ENCODE peak calls at places on chromosomes 1 and 21, in six cellular contexts. W, M, T, N, G and A are unnamed samples.

GRCh38 chr1:211813590-211813989 is 17.0 kb downstream of the LPGAT1 start:
- DNase-seq in G (no peak), N (no peak), W (no peak), M (no peak), T (no peak), A (no peak)

GRCh38 chr21:38223893-38224540 is 32.8 kb upstream of the KCNJ15 start:
- DNase-seq in N (peak; percentile 13), G (peak; percentile 66), M (no peak), W (no peak), T (peak; percentile 28), A (peak; percentile 63)

GRCh38 chr1:11783556-11783955 is 21.6 kb downstream of the C1orf167 start:
- DNase-seq in W (no peak), T (no peak), N (no peak), M (no peak), G (no peak), A (no peak)

GRCh38 chr21:16302851-16303282 is 573.1 kb downstream of the USP25 start:
- DNase-seq in T (no peak), N (no peak), G (no peak), M (no peak), W (no peak), A (no peak)

GRCh38 chr1:241323510-241323909 is 33.5 kb downstream of the RGS7 start:
- DNase-seq in W (no peak), G (peak; percentile 7), T (peak; percentile 62), N (no peak), M (no peak), A (peak; percentile 25)

GRCh38 chr1:54884135-54884586 is 2.8 kb downstream of the DHCR24 start:
- DNase-seq in N (no peak), M (no peak), W (peak; percentile 78), G (no peak), T (no peak), A (no peak)

GRCh38 chr1:150970818-150971582 is 3.6 kb downstream of the CERS2 start:
- DNase-seq in G (peak; percentile 55), M (no peak), W (peak; percentile 97), N (no peak), T (no peak), A (no peak)

GRCh38 chr1:150507912-150508864 is at the start of gene ECM1:
- DNase-seq in G (peak; percentile 91), M (no peak), W (no peak), T (no peak), N (no peak), A (no peak)

GRCh38 chr1:212613440-212614335 is 5.1 kb downstream of the ATF3 start:
- DNase-seq in G (no peak), N (no peak), T (no peak), M (no peak), W (no peak), A (no peak)

GRCh38 chr1:211697356-211697755 is 21.9 kb upstream of the NEK2 start:
- DNase-seq in W (no peak), N (no peak), T (no peak), M (peak; percentile 79), G (no peak), A (no peak)

GRCh38 chr1:11654571-11655262 is at the start of gene FBXO44:
- DNase-seq in W (peak; percentile 62), T (no peak), M (no peak), G (peak; percentile 58), N (no peak), A (peak; percentile 90)

GRCh38 chr21:28311776-28312175 is 680.9 kb downstream of the LTN1 start:
- DNase-seq in G (no peak), W (no peak), N (no peak), T (no peak), M (no peak), A (no peak)

GRCh38 chr1:245876586-245876985 is 630.5 kb downstream of the SMYD3 start:
- DNase-seq in W (no peak), M (no peak), N (no peak), T (no peak), G (no peak), A (no peak)

GRCh38 chr1:245878585-245878984 is 628.5 kb downstream of the SMYD3 start:
- DNase-seq in N (no peak), G (no peak), W (no peak), T (no peak), M (no peak), A (no peak)

GRCh38 chr1:245875581-245876263 is 631.4 kb downstream of the SMYD3 start:
- DNase-seq in M (no peak), W (no peak), T (no peak), G (no peak), N (no peak), A (no peak)

GRCh38 chr1:245879091-245879490 is 628.0 kb downstream of the SMYD3 start:
- DNase-seq in M (no peak), N (no peak), G (peak; percentile 14), T (no peak), W (no peak), A (no peak)

DNA sequence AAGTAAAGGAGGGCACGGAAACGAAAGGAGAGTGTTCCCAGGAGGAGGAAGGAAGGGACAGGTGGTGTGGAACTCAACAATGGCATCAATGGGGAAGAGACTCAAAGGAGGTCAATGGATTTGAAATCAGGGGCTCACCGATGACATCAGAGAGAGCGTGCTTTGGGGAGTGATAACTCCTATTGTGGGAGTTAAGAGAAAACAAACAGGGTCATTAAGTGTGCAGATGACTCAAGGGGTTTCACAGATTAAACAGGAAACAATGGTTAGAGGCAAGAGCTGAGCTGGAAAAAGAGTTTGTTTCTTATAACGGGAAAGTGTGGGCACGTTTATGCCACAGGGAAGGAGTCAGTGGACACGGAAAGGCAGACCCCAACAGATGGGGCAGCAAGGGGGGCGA is 629.1 kb downstream of the SMYD3 start:
- DNase-seq in G (no peak), T (no peak), W (no peak), M (no peak), N (no peak), A (no peak)
- TF ChIP-seq YY1 in G (no peak), T (no peak), W (no peak), M (no peak), N (no peak), A (no peak)

GRCh38 chr1:113615425-113615824 is 143.9 kb downstream of the PHTF1 start:
- DNase-seq in M (no peak), T (no peak), N (no peak), G (no peak), W (no peak), A (no peak)
- TF ChIP-seq YY1 in M (no peak), T (no peak), N (no peak), G (no peak), W (no peak), A (no peak)

GRCh38 chr1:48776400-48777218 is at the start of gene BEND5:
- DNase-seq in M (no peak), W (no peak), G (no peak), T (peak; percentile 70), N (no peak), A (peak; percentile 47)
- TF ChIP-seq YY1 in M (no peak), W (no peak), G (no peak), T (no peak), N (no peak), A (no peak)

DNA sequence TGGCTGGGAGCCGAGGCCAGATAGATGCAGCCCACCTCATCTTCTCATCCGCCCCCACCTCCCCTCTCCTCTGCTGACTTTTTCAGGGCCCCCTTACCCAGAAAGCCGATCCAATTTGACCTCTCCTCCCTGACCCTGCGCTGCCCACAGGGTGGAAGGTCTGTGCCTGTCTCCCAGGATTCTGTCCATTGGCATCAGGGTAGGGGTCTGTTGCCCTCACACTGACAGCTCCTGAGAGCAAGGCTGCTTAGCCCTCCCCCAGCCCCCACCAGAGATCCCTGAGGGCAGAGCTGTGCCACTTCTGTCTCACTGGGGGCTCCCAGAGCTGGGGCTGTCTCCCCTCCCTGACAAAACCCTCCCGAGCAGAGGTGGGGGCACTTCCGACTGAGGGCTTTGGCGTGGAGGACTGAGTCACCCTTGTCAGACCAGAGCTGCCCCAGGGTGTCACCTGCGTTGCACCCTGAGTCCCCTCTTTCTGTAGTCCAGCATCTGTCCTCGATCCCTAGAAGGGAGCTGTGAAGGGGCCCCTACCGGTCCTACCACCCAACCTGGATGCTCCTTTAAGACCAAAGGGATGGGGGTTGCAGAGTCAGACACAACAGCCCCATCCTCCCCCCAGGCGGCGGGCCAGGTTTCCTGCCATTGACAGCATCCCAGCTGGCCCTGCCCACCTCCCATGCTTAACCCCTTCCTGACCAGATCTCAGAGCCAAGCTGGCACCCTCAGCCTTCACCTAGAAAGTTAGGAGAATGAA is 2.4 kb upstream of the FAM110D start:
- DNase-seq in W (no peak), M (no peak), N (no peak), T (no peak), G (no peak), A (peak; percentile 76)
- TF ChIP-seq YY1 in W (no peak), M (no peak), N (no peak), T (no peak), G (no peak), A (peak; percentile 15)

DNA sequence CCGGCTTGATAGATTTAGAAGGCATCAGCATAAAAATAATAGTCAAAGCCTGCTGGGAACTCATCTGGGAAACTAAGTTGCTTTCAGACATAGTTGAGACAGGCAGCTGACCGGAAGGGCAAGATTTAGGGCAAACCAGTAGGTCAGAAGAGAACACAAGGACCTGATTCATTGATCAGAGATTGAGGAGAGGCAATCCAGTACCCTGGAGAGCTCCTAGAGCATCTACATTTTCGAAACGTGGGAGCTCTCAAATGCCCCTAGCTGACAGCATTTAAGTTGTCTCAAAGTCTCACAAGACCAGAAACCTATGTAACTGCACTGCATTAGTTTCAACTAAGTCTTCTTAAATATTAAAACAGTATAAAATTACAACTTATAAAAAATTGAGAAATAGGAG is 22.9 kb upstream of the MTF2 start:
- DNase-seq in G (peak; percentile 39), W (peak; percentile 29), N (no peak), T (no peak), M (no peak), A (peak; percentile 3)
- TF ChIP-seq YY1 in G (no peak), W (no peak), N (no peak), T (no peak), M (no peak), A (no peak)

DNA sequence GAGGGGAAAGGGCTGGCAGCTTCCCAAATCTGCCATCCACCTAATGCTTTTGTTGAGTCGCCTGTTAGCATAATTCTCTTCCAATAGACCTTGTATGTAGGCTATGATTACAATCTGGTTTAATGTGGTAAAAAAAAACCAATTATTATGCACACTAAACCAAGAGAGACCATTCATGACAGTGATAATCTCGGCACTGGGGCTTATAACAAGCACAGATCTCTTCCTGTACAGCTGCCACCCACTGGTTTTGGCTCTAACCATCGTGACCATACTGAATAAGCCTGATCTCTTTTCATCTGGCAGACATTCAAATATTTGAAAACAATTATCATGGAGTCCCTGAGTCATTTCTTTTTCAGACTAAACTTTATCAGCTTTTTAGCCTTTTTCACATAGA is 12.0 kb upstream of the SYT14 start:
- DNase-seq in W (no peak), G (no peak), N (no peak), T (no peak), M (no peak), A (no peak)
- TF ChIP-seq YY1 in W (no peak), G (no peak), N (no peak), T (no peak), M (no peak), A (no peak)